ENCODE peak calls at places on chromosomes 3 and 15, in ten cellular contexts. W is HepG2; D is Calu3; Q is AG09319; M is WERI-Rb-1; F is hepatocyte; U is nephron progenitor cell; Z is GM20000; E is CD4-positive, alpha-beta T cell; K is gastrocnemius medialis. P is an unnamed sample.

GRCh38 chr3:192816274-192816853 is 89.0 kb upstream of the FGF12 start:
- DNase-seq in W (peak; percentile 49), D (peak; percentile 50), Q (no peak), M (no peak), F (peak; percentile 73), U (peak; percentile 15), Z (no peak), E (no peak), K (no peak), P (no peak)

GRCh38 chr3:23859012-23859743 is 53.4 kb downstream of the UBE2E1 start:
- DNase-seq in W (no peak), D (no peak), Q (no peak), M (peak; percentile 15), F (no peak), U (no peak), Z (no peak), E (no peak), K (peak; percentile 76), P (no peak)

GRCh38 chr15:52124270-52124878 is 11.8 kb upstream of the BCL2L10 start:
- DNase-seq in W (peak; percentile 58), D (no peak), Q (no peak), M (no peak), F (no peak), U (no peak), Z (no peak), E (no peak), K (no peak), P (no peak)

GRCh38 chr3:4234894-4235293 is 68.3 kb upstream of the SETMAR start:
- DNase-seq in W (no peak), D (no peak), Q (no peak), M (no peak), F (no peak), U (no peak), Z (no peak), E (no peak), K (no peak), P (no peak)

GRCh38 chr3:65855370-65856100 is 183.2 kb downstream of the MAGI1 start:
- DNase-seq in W (peak; percentile 54), D (no peak), Q (no peak), M (no peak), F (no peak), U (no peak), Z (no peak), E (no peak), K (peak; percentile 22), P (no peak)

GRCh38 chr15:68279218-68279533 is 1.6 kb downstream of the FEM1B start:
- DNase-seq in W (no peak), D (no peak), Q (no peak), M (no peak), F (no peak), U (no peak), Z (no peak), E (no peak), K (no peak), P (no peak)

GRCh38 chr3:111236833-111237713 is 165.5 kb downstream of the NECTIN3 start:
- DNase-seq in W (no peak), D (no peak), Q (no peak), M (no peak), F (no peak), U (no peak), Z (no peak), E (no peak), K (no peak), P (no peak)

GRCh38 chr15:69311319-69311721 is 12.6 kb downstream of the PAQR5 start:
- DNase-seq in W (no peak), D (no peak), Q (no peak), M (no peak), F (no peak), U (no peak), Z (no peak), E (no peak), K (no peak), P (no peak)

GRCh38 chr3:105944281-105944680 is 75.5 kb upstream of the CBLB start:
- DNase-seq in W (no peak), D (no peak), Q (no peak), M (no peak), F (no peak), U (no peak), Z (no peak), E (no peak), K (no peak), P (no peak)

GRCh38 chr3:55333923-55334322 is 153.2 kb downstream of the WNT5A start:
- DNase-seq in W (no peak), D (no peak), Q (no peak), M (no peak), F (no peak), U (no peak), Z (no peak), E (no peak), K (no peak), P (no peak)

GRCh38 chr15:81909229-81910087 is 136.4 kb downstream of the MEX3B start:
- DNase-seq in W (no peak), D (no peak), Q (no peak), M (no peak), F (peak; percentile 54), U (no peak), Z (no peak), E (no peak), K (no peak), P (no peak)

GRCh38 chr3:162435750-162436149 is 939.1 kb downstream of the OTOL1 start:
- DNase-seq in W (no peak), D (no peak), Q (no peak), M (no peak), F (no peak), U (no peak), Z (no peak), E (no peak), K (no peak), P (no peak)

DNA sequence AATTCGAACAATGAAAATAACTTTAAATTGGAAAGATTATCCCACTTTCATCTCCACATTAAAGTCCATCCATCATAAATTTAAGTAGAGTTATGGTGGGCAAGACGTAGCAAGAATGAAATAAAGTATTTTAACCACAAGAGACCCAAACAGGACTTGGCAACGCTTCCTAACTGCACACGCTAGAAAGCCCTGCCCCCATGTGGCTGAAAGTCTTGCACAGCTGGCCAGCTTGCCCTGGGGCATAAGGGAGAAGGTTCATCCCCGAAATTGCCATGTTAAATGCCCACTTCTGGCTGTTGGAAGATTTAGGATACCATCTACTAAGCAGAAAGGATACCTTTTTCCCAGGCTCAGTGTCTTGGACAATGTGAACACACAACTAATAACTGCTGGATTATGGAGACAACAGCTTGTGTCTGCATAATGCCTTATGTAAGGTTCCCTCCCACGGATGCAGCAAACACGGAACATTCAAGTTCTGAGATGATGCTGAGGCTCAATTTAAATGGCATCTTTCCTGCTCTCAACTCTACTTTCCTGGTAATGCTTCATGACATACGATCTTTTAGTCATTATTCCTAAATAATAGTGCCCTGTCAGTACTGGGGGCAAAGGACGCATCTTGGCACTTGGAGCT is 116.6 kb upstream of the TJP1 start:
- DNase-seq in W (peak; percentile 10), D (no peak), Q (no peak), M (no peak), F (no peak), U (no peak), Z (no peak), E (no peak), K (no peak), P (no peak)
- TF ChIP-seq CTCF in W (peak; percentile 56), D (no peak), Q (no peak), M (peak; percentile 41), F (peak; percentile 23), U (no peak), Z (no peak), E (no peak), K (peak; percentile 21), P (no peak)

GRCh38 chr3:143119974-143120715 is 574 bp downstream of the CHST2 start:
- DNase-seq in W (no peak), D (peak; percentile 36), Q (no peak), M (peak; percentile 20), F (peak; percentile 34), U (peak; percentile 61), Z (peak; percentile 63), E (peak; percentile 22), K (no peak), P (no peak)
- TF ChIP-seq CTCF in W (no peak), D (no peak), Q (no peak), M (no peak), F (no peak), U (no peak), Z (no peak), E (no peak), K (no peak), P (no peak)

DNA sequence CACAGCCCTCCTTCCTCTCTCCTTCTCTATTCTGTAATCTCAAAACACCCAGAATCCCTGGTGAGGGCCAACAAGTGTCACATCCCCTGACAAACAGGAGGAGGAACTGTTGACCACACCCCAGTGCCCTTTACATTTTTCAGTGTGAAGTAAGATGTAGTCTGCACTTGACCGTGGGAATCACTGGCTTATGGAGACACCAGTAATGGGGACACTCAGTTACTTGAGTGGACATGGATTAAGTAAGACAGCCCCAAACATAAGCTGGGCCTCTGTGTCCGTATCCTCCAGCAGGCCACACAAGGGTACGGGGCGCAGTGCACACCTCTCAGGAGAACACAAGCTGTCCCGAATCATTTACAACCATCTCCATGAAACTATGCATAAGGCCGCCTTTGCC is 28.3 kb upstream of the LIMD1 start:
- DNase-seq in W (no peak), D (no peak), Q (no peak), M (no peak), F (no peak), U (no peak), Z (no peak), E (no peak), K (peak; percentile 10), P (no peak)
- TF ChIP-seq CTCF in W (no peak), D (no peak), Q (no peak), M (no peak), F (no peak), U (no peak), Z (no peak), E (no peak), K (no peak), P (no peak)

GRCh38 chr3:159007331-159007730 is 205.5 kb downstream of the MFSD1 start:
- DNase-seq in W (no peak), D (no peak), Q (no peak), M (no peak), F (no peak), U (no peak), Z (no peak), E (no peak), K (no peak), P (no peak)
- TF ChIP-seq CTCF in W (no peak), D (no peak), Q (no peak), M (no peak), F (no peak), U (no peak), Z (no peak), E (no peak), K (no peak), P (no peak)